ENCODE peak calls at places on chromosomes 13 and 19, in five cellular contexts. H, M, J, V and N are unnamed samples.

GRCh38 chr13:79837741-79838450 is 356.9 kb downstream of the NDFIP2 start:
- DNase-seq in H (peak), M (no peak), J (no peak), V (no peak), N (no peak)

GRCh38 chr19:14183741-14184395 is 22.1 kb downstream of the ADGRL1 start:
- DNase-seq in H (no peak), M (no peak), J (no peak), V (no peak), N (no peak)

GRCh38 chr13:27076411-27076810 is 95.2 kb downstream of the USP12 start:
- DNase-seq in H (peak), M (no peak), J (no peak), V (no peak), N (no peak)

GRCh38 chr13:76848596-76848995 is 37.6 kb downstream of the KCTD12 start:
- DNase-seq in H (peak), M (no peak), J (no peak), V (peak), N (no peak)

GRCh38 chr19:48913114-48913513 is 13.0 kb downstream of the NUCB1 start:
- DNase-seq in H (no peak), M (no peak), J (no peak), V (no peak), N (no peak)

GRCh38 chr19:51246153-51246552 is 4.7 kb upstream of the SIGLECL1 start:
- DNase-seq in H (peak), M (no peak), J (no peak), V (no peak), N (no peak)

GRCh38 chr13:52845766-52846566 is 2.5 kb downstream of the PCDH8 start:
- DNase-seq in H (no peak), M (no peak), J (no peak), V (no peak), N (no peak)

GRCh38 chr13:51524312-51524711 is 60.0 kb upstream of the WDFY2 start:
- DNase-seq in H (peak), M (no peak), J (no peak), V (no peak), N (no peak)

GRCh38 chr19:44856438-44857083 is 10.5 kb downstream of the NECTIN2 start:
- DNase-seq in H (no peak), M (no peak), J (no peak), V (no peak), N (no peak)

GRCh38 chr19:45005787-45006186 is 4.5 kb downstream of the RELB start:
- DNase-seq in H (no peak), M (no peak), J (no peak), V (no peak), N (no peak)

GRCh38 chr19:50003810-50004419 is 21.3 kb downstream of the VRK3 start:
- DNase-seq in H (peak), M (no peak), J (no peak), V (peak), N (peak)

GRCh38 chr19:38945562-38946228 is 15.0 kb downstream of the MRPS12 start:
- DNase-seq in H (no peak), M (no peak), J (no peak), V (no peak), N (no peak)

GRCh38 chr13:37075164-37075563 is 15.7 kb upstream of the SUPT20H start:
- DNase-seq in H (no peak), M (no peak), J (no peak), V (no peak), N (no peak)

GRCh38 chr19:43672061-43672679 is 2.2 kb upstream of the PLAUR start:
- DNase-seq in H (no peak), M (no peak), J (no peak), V (no peak), N (no peak)

GRCh38 chr13:23899555-23899954 is 2.3 kb upstream of the C1QTNF9B start:
- DNase-seq in H (peak), M (peak), J (no peak), V (no peak), N (no peak)

GRCh38 chr13:35732565-35732964 is 256.1 kb upstream of the MAB21L1 start:
- DNase-seq in H (no peak), M (no peak), J (no peak), V (no peak), N (no peak)

GRCh38 chr19:45090598-45090997 is 2.4 kb upstream of the PPP1R37 start:
- DNase-seq in H (no peak), M (no peak), J (no peak), V (no peak), N (no peak)

GRCh38 chr19:44025217-44025936 is at the start of gene ZNF222:
- DNase-seq in H (peak), M (peak), J (peak), V (peak), N (peak)

GRCh38 chr19:33226550-33227241 is 1.0 kb upstream of the SLC7A10 start:
- DNase-seq in H (no peak), M (no peak), J (no peak), V (peak), N (no peak)
- TF ChIP-seq CTCF in H (no peak), M (no peak), J (no peak), V (no peak), N (no peak)

GRCh38 chr13:30877335-30877734 is 28.7 kb upstream of the MEDAG start:
- DNase-seq in H (peak), M (no peak), J (no peak), V (no peak), N (peak)
- H3K27ac ChIP-seq in H (no peak), M (no peak), J (no peak), V (no peak), N (peak)

GRCh38 chr19:8510589-8511115 is 3.3 kb downstream of the ZNF414 start:
- DNase-seq in H (no peak), M (no peak), J (no peak), V (no peak), N (no peak)

GRCh38 chr19:8512115-8512967 is 1.6 kb downstream of the ZNF414 start:
- DNase-seq in H (no peak), M (no peak), J (no peak), V (no peak), N (no peak)

GRCh38 chr19:8512991-8513686 is 828 bp downstream of the ZNF414 start:
- DNase-seq in H (no peak), M (no peak), J (no peak), V (no peak), N (no peak)

GRCh38 chr19:8513687-8514504 is at the start of gene ZNF414:
- DNase-seq in H (peak), M (peak), J (peak), V (peak), N (peak)

GRCh38 chr19:8511573-8512101 is 2.3 kb downstream of the ZNF414 start:
- DNase-seq in H (no peak), M (no peak), J (no peak), V (no peak), N (no peak)
- TF ChIP-seq CTCF in H (no peak), M (no peak), J (no peak), V (no peak), N (no peak)

GRCh38 chr19:19122902-19123301 is 15.4 kb downstream of the TMEM161A start:
- DNase-seq in H (no peak), M (no peak), J (no peak), V (no peak), N (no peak)

GRCh38 chr19:19119325-19120237 is 18.7 kb downstream of the TMEM161A start:
- DNase-seq in H (no peak), M (no peak), J (no peak), V (no peak), N (no peak)

GRCh38 chr19:19123386-19123785 is 14.9 kb downstream of the TMEM161A start:
- DNase-seq in H (no peak), M (no peak), J (no peak), V (no peak), N (no peak)

GRCh38 chr19:19121371-19121770 is 16.9 kb downstream of the TMEM161A start:
- DNase-seq in H (no peak), M (no peak), J (no peak), V (no peak), N (no peak)

DNA sequence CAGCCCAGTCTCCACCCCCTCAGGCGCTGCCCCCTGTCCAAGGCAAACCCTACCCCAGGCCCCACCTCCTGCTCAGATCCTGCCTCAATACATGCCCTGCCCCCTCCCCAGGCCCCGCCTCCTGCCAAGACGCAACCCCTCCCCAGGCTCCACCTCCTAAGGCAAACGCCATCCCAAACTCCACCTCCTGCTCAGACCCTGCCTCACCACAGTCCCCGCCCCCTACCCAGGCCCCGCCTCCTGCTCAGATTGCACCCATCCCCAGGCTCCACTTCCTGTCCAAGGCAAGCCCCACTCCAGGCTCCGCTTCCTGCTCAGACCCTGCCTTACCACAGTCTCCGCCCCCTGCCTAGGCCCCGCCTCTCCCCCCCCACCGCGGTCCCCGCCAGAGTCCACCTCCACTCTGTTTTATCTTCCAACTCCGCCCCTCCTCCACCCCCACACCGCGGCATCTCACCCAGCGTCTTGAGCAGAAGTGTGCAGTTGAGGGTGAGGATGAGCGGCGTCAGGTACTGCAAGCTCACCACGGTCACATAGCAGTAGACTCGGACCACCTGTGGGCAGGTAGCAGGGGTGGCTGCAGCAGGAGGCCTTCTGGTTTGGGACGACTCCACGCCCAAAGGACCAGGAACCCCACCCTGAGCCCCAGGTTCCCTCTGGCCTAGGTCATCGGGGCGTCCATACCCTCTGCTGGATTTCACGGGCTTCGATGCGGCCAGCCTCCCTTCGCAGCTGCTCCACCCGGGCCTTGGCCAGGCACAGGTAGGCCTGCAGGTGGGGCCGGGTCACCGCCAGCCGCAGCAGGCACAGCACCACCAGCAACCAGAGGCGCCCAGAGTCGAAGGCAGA is 17.7 kb downstream of the TMEM161A start:
- DNase-seq in H (peak), M (no peak), J (no peak), V (no peak), N (no peak)
- H3K27ac ChIP-seq in H (no peak), M (no peak), J (no peak), V (no peak), N (no peak)